ENCODE peak calls at places on chromosomes 1 and 21, in six cellular contexts. H is sigmoid colon, O is mucosa of descending colon, A is heart left ventricle, X is tibial artery, N is PC-9. L is an unnamed sample. For H3K4me1, the result is how much of the 10 kb centered on the place peaks cover.

GRCh38 chr1:93080424-93080823 is 1.3 kb downstream of the MTF2 start:
- DNase-seq in A (no peak), N (peak), O (no peak), X (no peak), H (no peak), L (no peak)

GRCh38 chr1:22789356-22789994 is 78.8 kb downstream of the EPHB2 start:
- DNase-seq in H (no peak), A (no peak), O (no peak), X (no peak), N (no peak), L (no peak)

GRCh38 chr1:100868364-100868995 is 26.2 kb downstream of the EXTL2 start:
- DNase-seq in X (no peak), A (no peak), H (no peak), O (no peak), N (peak), L (no peak)

GRCh38 chr1:231420299-231420958 is 1.7 kb downstream of the EGLN1 start:
- DNase-seq in H (no peak), A (no peak), X (no peak), N (peak), O (no peak), L (no peak)

GRCh38 chr1:165562576-165562975 is 18.8 kb downstream of the LRRC52 start:
- DNase-seq in A (no peak), X (no peak), O (no peak), N (no peak), H (no peak), L (no peak)

GRCh38 chr1:181324797-181325616 is 158.3 kb upstream of the CACNA1E start:
- DNase-seq in H (no peak), X (no peak), O (no peak), N (peak), A (no peak), L (no peak)

GRCh38 chr1:114270255-114271117 is 116.8 kb upstream of the SYT6 start:
- DNase-seq in A (no peak), X (no peak), N (no peak), O (no peak), H (no peak), L (no peak)

GRCh38 chr1:156886583-156887302 is 6.8 kb upstream of the PEAR1 start:
- DNase-seq in O (no peak), X (no peak), A (no peak), H (no peak), N (no peak), L (no peak)

GRCh38 chr1:5269901-5270300 is 615.5 kb downstream of the AJAP1 start:
- DNase-seq in N (no peak), O (no peak), H (no peak), X (no peak), A (no peak), L (no peak)

GRCh38 chr1:172254521-172255222 is 165.8 kb upstream of the C1orf105 start:
- DNase-seq in N (peak), X (no peak), A (no peak), O (no peak), H (no peak), L (no peak)

GRCh38 chr1:150126811-150127210 is 22.9 kb upstream of the PLEKHO1 start:
- DNase-seq in O (no peak), H (no peak), A (no peak), N (no peak), X (no peak), L (no peak)

GRCh38 chr1:235108185-235108593 is 20.4 kb downstream of the TOMM20 start:
- DNase-seq in A (no peak), X (no peak), H (no peak), O (no peak), N (no peak), L (no peak)

GRCh38 chr1:91124989-91125417 is 103.2 kb upstream of the ZNF644 start:
- DNase-seq in N (no peak), H (no peak), O (no peak), A (no peak), X (peak), L (no peak)

GRCh38 chr1:67316180-67316902 is 8.7 kb downstream of the IL12RB2 start:
- DNase-seq in H (no peak), X (no peak), O (no peak), A (no peak), N (no peak), L (no peak)

GRCh38 chr21:45430521-45431501 is 25.8 kb downstream of the COL18A1 start:
- DNase-seq in O (no peak), X (no peak), A (no peak), H (no peak), N (no peak), L (peak)

GRCh38 chr1:203166192-203166940 is 9.3 kb downstream of the MYBPH start:
- DNase-seq in X (no peak), H (no peak), O (peak), N (no peak), A (no peak), L (no peak)

GRCh38 chr1:96236156-96236739 is 485.3 kb upstream of the PTBP2 start:
- DNase-seq in O (no peak), X (no peak), N (no peak), A (no peak), H (no peak), L (no peak)

GRCh38 chr1:18535391-18536210 is 54.9 kb downstream of the KLHDC7A start:
- DNase-seq in O (peak), X (no peak), H (no peak), A (no peak), N (peak), L (no peak)

GRCh38 chr1:19650416-19651140 is 6.5 kb downstream of the NBL1 start:
- DNase-seq in N (no peak), O (no peak), H (no peak), X (no peak), A (no peak), L (no peak)

GRCh38 chr1:207867136-207868081 is 43.5 kb downstream of the CD34 start:
- DNase-seq in H (peak), N (no peak), A (peak), O (peak), X (peak), L (no peak)

GRCh38 chr1:42165511-42166210 is 1.1 kb upstream of the GUCA2A start:
- DNase-seq in H (peak), N (peak), O (peak), A (peak), X (no peak), L (peak)

GRCh38 chr1:53731201-53731600 is 7.8 kb downstream of the GLIS1 start:
- DNase-seq in N (no peak), H (no peak), A (no peak), O (no peak), X (no peak), L (no peak)

GRCh38 chr1:167629681-167630567 is at the start of gene RCSD1:
- DNase-seq in N (no peak), H (no peak), X (no peak), O (peak), A (peak), L (peak)

GRCh38 chr1:30748098-30748698 is 9.4 kb downstream of the LAPTM5 start:
- DNase-seq in O (no peak), H (no peak), N (no peak), A (no peak), X (no peak), L (no peak)

GRCh38 chr1:163588796-163589195 is 267.0 kb downstream of the NUF2 start:
- DNase-seq in H (no peak), X (no peak), O (no peak), A (no peak), N (no peak), L (no peak)

GRCh38 chr1:112718691-112719418 is 3.7 kb upstream of the PPM1J start:
- DNase-seq in O (peak), A (peak), H (peak), N (peak), X (peak), L (peak)

GRCh38 chr1:21539933-21540332 is 30.7 kb downstream of the ALPL start:
- DNase-seq in H (no peak), N (no peak), O (no peak), A (peak), X (no peak), L (no peak)

GRCh38 chr1:99707535-99708142 is 58.8 kb downstream of the FRRS1 start:
- DNase-seq in X (peak), O (peak), N (peak), A (peak), H (peak), L (no peak)

GRCh38 chr1:163205513-163205912 is 2.8 kb upstream of the RGS5 start:
- DNase-seq in N (no peak), X (no peak), O (no peak), A (no peak), H (no peak), L (no peak)

GRCh38 chr21:36450511-36450910 is 29.4 kb downstream of the CLDN14 start:
- DNase-seq in O (no peak), N (no peak), H (no peak), X (no peak), A (no peak), L (no peak)

GRCh38 chr1:240967070-240967724 is 355.2 kb upstream of the GREM2 start:
- DNase-seq in H (no peak), N (no peak), X (no peak), O (no peak), A (no peak), L (no peak)

GRCh38 chr1:84300991-84301758 is at the start of gene SAMD13:
- DNase-seq in A (peak), N (no peak), X (peak), O (peak), H (peak), L (no peak)

GRCh38 chr1:63408331-63408730 is 40.9 kb downstream of the ALG6 start:
- DNase-seq in N (no peak), A (no peak), X (no peak), H (no peak), O (no peak), L (no peak)

GRCh38 chr1:21319447-21320407 is 29.5 kb upstream of the ECE1 start:
- DNase-seq in A (no peak), X (peak), O (no peak), H (peak), N (no peak), L (peak)

GRCh38 chr1:32828341-32828740 is 10.9 kb downstream of the S100PBP start:
- DNase-seq in A (no peak), X (no peak), H (no peak), N (no peak), O (no peak), L (no peak)

GRCh38 chr1:32830092-32830852 is 12.8 kb downstream of the S100PBP start:
- DNase-seq in X (no peak), H (no peak), A (no peak), N (no peak), O (no peak), L (no peak)

DNA sequence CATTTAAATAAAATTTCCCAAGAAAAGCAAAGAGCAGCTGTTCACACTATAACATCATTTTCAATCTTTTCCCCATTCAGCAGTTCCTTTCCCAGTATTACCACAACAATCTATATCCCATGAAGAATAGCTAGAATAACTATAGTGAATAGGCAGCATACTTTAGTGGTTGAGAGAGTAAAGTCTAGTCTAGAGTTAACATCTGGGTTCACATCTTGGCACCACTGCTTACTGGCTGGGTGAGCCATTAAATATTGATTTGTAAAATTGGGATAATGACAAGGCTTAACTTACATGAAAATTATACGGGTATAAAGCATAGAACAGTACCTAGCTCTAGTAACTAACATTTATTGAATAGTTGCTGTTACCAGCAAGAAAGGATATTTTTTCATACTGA is 14.4 kb downstream of the S100PBP start:
- DNase-seq in O (no peak), X (no peak), N (no peak), A (no peak), H (no peak), L (no peak)
- H3K4me3 ChIP-seq in O (no peak), X (no peak), N (no peak), A (no peak), H (no peak), L (no peak)

GRCh38 chr1:160400284-160400645 is at the start of gene VANGL2:
- DNase-seq in A (peak), H (peak), X (peak), N (no peak), O (peak), L (peak)
- TF ChIP-seq CTCF in A (no peak), H (no peak), X (no peak), N (no peak), O (no peak), L (no peak)

GRCh38 chr1:27628712-27629111 is 6.3 kb downstream of the FGR start:
- DNase-seq in H (no peak), O (no peak), A (no peak), N (no peak), X (no peak), L (no peak)
- H3K4me1 ChIP-seq in H (under half), O (under half), A (under half), N (under half), X (under half), L (half or more)

DNA sequence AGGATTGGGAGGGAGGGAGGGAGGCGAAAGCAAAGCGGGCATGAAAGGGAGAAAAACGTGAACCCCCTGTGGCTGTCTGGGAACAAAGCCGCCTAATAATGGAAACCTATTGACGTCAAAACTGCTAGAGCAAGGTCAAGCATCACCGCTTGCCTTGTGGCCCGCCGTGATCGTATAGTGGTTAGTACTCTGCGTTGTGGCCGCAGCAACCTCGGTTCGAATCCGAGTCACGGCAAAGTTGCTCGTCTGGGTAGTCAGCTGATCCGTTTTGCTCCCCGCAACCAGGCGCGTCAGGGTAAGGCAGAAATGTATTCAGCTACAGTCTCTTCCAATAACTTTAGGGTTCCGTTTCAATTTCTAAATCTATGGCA is 99.2 kb downstream of the PRKAB2 start:
- DNase-seq in N (no peak), A (no peak), O (no peak), X (no peak), H (no peak), L (no peak)
- H3K4me3 ChIP-seq in N (no peak), A (peak), O (no peak), X (peak), H (peak), L (no peak)

DNA sequence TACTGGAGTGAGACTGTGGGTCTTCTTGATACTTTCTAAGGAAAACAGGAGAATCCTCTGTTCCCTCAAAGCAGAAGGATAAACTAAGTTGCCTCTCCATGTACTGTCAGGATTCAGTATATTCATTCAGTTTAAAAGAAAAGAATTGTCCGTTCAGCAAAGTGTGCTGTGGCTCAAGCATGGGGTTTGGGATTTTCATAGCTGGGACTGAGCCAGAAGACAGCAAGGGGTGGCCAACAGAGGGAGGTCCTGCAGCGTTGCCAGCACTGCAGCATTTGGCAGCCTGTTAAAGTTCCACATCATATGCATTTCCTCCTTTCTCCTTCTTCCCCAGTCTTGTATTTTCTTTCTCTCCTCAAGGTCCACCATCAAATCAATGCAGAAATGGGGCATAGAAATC is 75.1 kb downstream of the DTL start:
- DNase-seq in O (no peak), N (no peak), A (no peak), X (no peak), H (no peak), L (no peak)
- TF ChIP-seq CTCF in O (no peak), N (no peak), A (peak), X (no peak), H (no peak), L (no peak)